ENCODE peak calls at places on chromosomes 7 and 10, in five cellular contexts. E is spleen; K is substantia nigra; G is activated naive CD8-positive, alpha-beta T cell treated with anti-CD3 and anti-CD28 coated beads for 36 hours; S is omental fat pad. M is an unnamed sample.

GRCh38 chr7:7861211-7861633 is 107.4 kb upstream of the GLCCI1 start:
- DNase-seq in S (no peak), K (no peak), E (no peak), G (no peak), M (no peak)

GRCh38 chr7:9013940-9014339 is 580.5 kb downstream of the NXPH1 start:
- DNase-seq in G (no peak), K (no peak), E (no peak), S (no peak), M (no peak)

GRCh38 chr7:111339006-111339405 is 223.3 kb downstream of the IMMP2L start:
- DNase-seq in S (no peak), E (no peak), G (no peak), K (no peak), M (no peak)

GRCh38 chr7:150949564-150949963 is 28.6 kb downstream of the KCNH2 start:
- DNase-seq in K (no peak), G (no peak), E (peak; percentile 40), S (no peak), M (peak; percentile 1)

GRCh38 chr10:96496281-96496925 is 17.3 kb downstream of the TLL2 start:
- DNase-seq in S (no peak), E (no peak), K (no peak), G (no peak), M (no peak)

GRCh38 chr10:78349165-78349516 is 315.5 kb downstream of the RPS24 start:
- DNase-seq in G (no peak), S (no peak), K (no peak), E (peak; percentile 28), M (no peak)

GRCh38 chr10:3473271-3473670 is 300.7 kb upstream of the PITRM1 start:
- DNase-seq in G (no peak), S (no peak), K (no peak), E (no peak), M (peak; percentile 15)

GRCh38 chr10:73408061-73408460 is 5.8 kb downstream of the ANXA7 start:
- DNase-seq in E (no peak), S (no peak), G (no peak), K (no peak), M (no peak)

GRCh38 chr10:114306116-114306973 is 67.3 kb downstream of the VWA2 start:
- DNase-seq in E (peak; percentile 66), G (no peak), S (no peak), K (no peak), M (no peak)

GRCh38 chr10:128990986-128991385 is 476.1 kb upstream of the MGMT start:
- DNase-seq in K (no peak), G (no peak), S (no peak), E (peak; percentile 69), M (no peak)

GRCh38 chr7:158649279-158649678 is 55.3 kb downstream of the NCAPG2 start:
- DNase-seq in E (no peak), G (no peak), S (no peak), K (no peak), M (no peak)

GRCh38 chr10:12299222-12299973 is 49.9 kb upstream of the CAMK1D start:
- DNase-seq in G (no peak), K (no peak), E (peak; percentile 5), S (no peak), M (no peak)

GRCh38 chr7:47901542-47901941 is 46.7 kb downstream of the PKD1L1 start:
- DNase-seq in E (no peak), K (no peak), G (no peak), S (no peak), M (no peak)

GRCh38 chr7:26112341-26112740 is 39.7 kb upstream of the NFE2L3 start:
- DNase-seq in E (no peak), G (no peak), K (no peak), S (no peak), M (no peak)

GRCh38 chr7:43443380-43443779 is 139.5 kb upstream of the STK17A start:
- DNase-seq in S (no peak), K (no peak), E (no peak), G (no peak), M (no peak)

GRCh38 chr10:86962136-86962980 is 4.0 kb downstream of the SNCG start:
- DNase-seq in S (no peak), E (peak; percentile 59), G (no peak), K (no peak), M (peak; percentile 3)